ENCODE peak calls at places on chromosomes 7 and 10, in five cellular contexts. One of them, this sample, is unnamed.

GRCh38 chr10:117653170-117653515 is 110.6 kb downstream of the EMX2 start:
- DNase-seq in fibroblast of pulmonary artery: peak
- DNase-seq in astrocyte of the spinal cord: peak
- DNase-seq in HFF-Myc: peak
- DNase-seq in astrocyte: peak
- DNase-seq in this sample: peak

GRCh38 chr10:90937645-90938258 is 16.9 kb upstream of the ANKRD1 start:
- DNase-seq in fibroblast of pulmonary artery: no peak
- DNase-seq in astrocyte: no peak
- DNase-seq in astrocyte of the spinal cord: no peak
- DNase-seq in HFF-Myc: no peak
- DNase-seq in this sample: no peak

GRCh38 chr7:343864-344607 is 54.1 kb downstream of the FOXL3 start:
- DNase-seq in fibroblast of pulmonary artery: no peak
- DNase-seq in astrocyte: no peak
- DNase-seq in HFF-Myc: no peak
- DNase-seq in astrocyte of the spinal cord: no peak
- DNase-seq in this sample: no peak

GRCh38 chr7:6614941-6615737 is at the start of gene ZNF853:
- DNase-seq in astrocyte: no peak
- DNase-seq in HFF-Myc: no peak
- DNase-seq in fibroblast of pulmonary artery: no peak
- DNase-seq in astrocyte of the spinal cord: no peak
- DNase-seq in this sample: no peak

GRCh38 chr7:47382200-47382599 is 199.7 kb downstream of the TNS3 start:
- DNase-seq in astrocyte: no peak
- DNase-seq in fibroblast of pulmonary artery: no peak
- DNase-seq in HFF-Myc: no peak
- DNase-seq in astrocyte of the spinal cord: no peak
- DNase-seq in this sample: no peak

GRCh38 chr10:61063035-61063434 is 119.0 kb upstream of the RHOBTB1 start:
- DNase-seq in fibroblast of pulmonary artery: peak
- DNase-seq in astrocyte of the spinal cord: peak
- DNase-seq in astrocyte: peak
- DNase-seq in HFF-Myc: no peak
- DNase-seq in this sample: no peak

GRCh38 chr10:131652416-131652815 is 248.4 kb upstream of the PPP2R2D start:
- DNase-seq in fibroblast of pulmonary artery: no peak
- DNase-seq in astrocyte of the spinal cord: no peak
- DNase-seq in HFF-Myc: no peak
- DNase-seq in astrocyte: no peak
- DNase-seq in this sample: no peak

GRCh38 chr7:69871886-69872592 is 273.8 kb downstream of the AUTS2 start:
- DNase-seq in HFF-Myc: no peak
- DNase-seq in astrocyte of the spinal cord: peak
- DNase-seq in fibroblast of pulmonary artery: no peak
- DNase-seq in astrocyte: no peak
- DNase-seq in this sample: no peak

GRCh38 chr10:19432000-19432399 is 383.4 kb downstream of the MALRD1 start:
- DNase-seq in astrocyte: no peak
- DNase-seq in HFF-Myc: no peak
- DNase-seq in fibroblast of pulmonary artery: peak
- DNase-seq in astrocyte of the spinal cord: no peak
- DNase-seq in this sample: peak

GRCh38 chr7:96685353-96685752 is 24.3 kb downstream of the SEM1 start:
- DNase-seq in HFF-Myc: no peak
- DNase-seq in astrocyte: no peak
- DNase-seq in fibroblast of pulmonary artery: no peak
- DNase-seq in astrocyte of the spinal cord: no peak
- DNase-seq in this sample: no peak

GRCh38 chr7:154576604-154577003 is 426.3 kb downstream of the PAXIP1 start:
- DNase-seq in astrocyte of the spinal cord: no peak
- DNase-seq in HFF-Myc: no peak
- DNase-seq in astrocyte: no peak
- DNase-seq in fibroblast of pulmonary artery: no peak
- DNase-seq in this sample: no peak

GRCh38 chr10:60042262-60042661 is 135.9 kb upstream of the CCDC6 start:
- DNase-seq in astrocyte: no peak
- DNase-seq in HFF-Myc: no peak
- DNase-seq in astrocyte of the spinal cord: no peak
- DNase-seq in fibroblast of pulmonary artery: no peak
- DNase-seq in this sample: no peak

GRCh38 chr10:30537586-30537985 is 92.0 kb downstream of the LYZL2 start:
- DNase-seq in astrocyte: no peak
- DNase-seq in HFF-Myc: no peak
- DNase-seq in fibroblast of pulmonary artery: peak
- DNase-seq in astrocyte of the spinal cord: no peak
- DNase-seq in this sample: no peak

GRCh38 chr10:61140765-61141392 is 196.9 kb upstream of the RHOBTB1 start:
- DNase-seq in astrocyte: peak
- DNase-seq in HFF-Myc: peak
- DNase-seq in fibroblast of pulmonary artery: peak
- DNase-seq in astrocyte of the spinal cord: peak
- DNase-seq in this sample: peak

GRCh38 chr10:5563991-5564536 is 39.3 kb downstream of the CALML3 start:
- DNase-seq in HFF-Myc: no peak
- DNase-seq in fibroblast of pulmonary artery: no peak
- DNase-seq in astrocyte of the spinal cord: peak
- DNase-seq in astrocyte: peak
- DNase-seq in this sample: peak

GRCh38 chr7:111113263-111114017 is 22.5 kb downstream of the LRRN3 start:
- DNase-seq in HFF-Myc: no peak
- DNase-seq in fibroblast of pulmonary artery: peak
- DNase-seq in astrocyte: peak
- DNase-seq in astrocyte of the spinal cord: peak
- DNase-seq in this sample: peak

GRCh38 chr7:28112883-28113540 is 67.6 kb downstream of the JAZF1 start:
- DNase-seq in astrocyte of the spinal cord: no peak
- DNase-seq in HFF-Myc: no peak
- DNase-seq in astrocyte: no peak
- DNase-seq in fibroblast of pulmonary artery: peak
- DNase-seq in this sample: no peak

GRCh38 chr10:43295436-43295835 is 28.6 kb upstream of the RASGEF1A start:
- DNase-seq in astrocyte: no peak
- DNase-seq in astrocyte of the spinal cord: no peak
- DNase-seq in fibroblast of pulmonary artery: no peak
- DNase-seq in HFF-Myc: no peak
- DNase-seq in this sample: no peak

GRCh38 chr7:154774303-154774702 is 228.6 kb downstream of the PAXIP1 start:
- DNase-seq in astrocyte of the spinal cord: no peak
- DNase-seq in HFF-Myc: no peak
- DNase-seq in fibroblast of pulmonary artery: no peak
- DNase-seq in astrocyte: no peak
- DNase-seq in this sample: no peak

GRCh38 chr7:65216469-65216868 is 157.2 kb upstream of the ZNF92 start:
- DNase-seq in astrocyte of the spinal cord: peak
- DNase-seq in HFF-Myc: peak
- DNase-seq in astrocyte: peak
- DNase-seq in fibroblast of pulmonary artery: peak
- DNase-seq in this sample: peak

GRCh38 chr10:19921300-19922140 is 105.3 kb downstream of the PLXDC2 start:
- DNase-seq in fibroblast of pulmonary artery: peak
- DNase-seq in HFF-Myc: no peak
- DNase-seq in astrocyte of the spinal cord: peak
- DNase-seq in astrocyte: peak
- DNase-seq in this sample: peak

GRCh38 chr10:78688945-78689935 is 379.5 kb upstream of the ZMIZ1 start:
- DNase-seq in astrocyte of the spinal cord: peak
- DNase-seq in astrocyte: no peak
- DNase-seq in HFF-Myc: no peak
- DNase-seq in fibroblast of pulmonary artery: peak
- DNase-seq in this sample: no peak

GRCh38 chr10:103155485-103156085 is 37.5 kb downstream of the NT5C2 start:
- DNase-seq in astrocyte of the spinal cord: no peak
- DNase-seq in astrocyte: no peak
- DNase-seq in HFF-Myc: no peak
- DNase-seq in fibroblast of pulmonary artery: no peak
- DNase-seq in this sample: no peak

GRCh38 chr10:133292919-133293809 is 15.5 kb downstream of the TUBGCP2 start:
- DNase-seq in HFF-Myc: peak
- DNase-seq in fibroblast of pulmonary artery: peak
- DNase-seq in astrocyte of the spinal cord: peak
- DNase-seq in astrocyte: peak
- DNase-seq in this sample: peak

GRCh38 chr7:152341039-152341913 is 94.5 kb downstream of the KMT2C start:
- DNase-seq in astrocyte: peak
- DNase-seq in astrocyte of the spinal cord: peak
- DNase-seq in HFF-Myc: peak
- DNase-seq in fibroblast of pulmonary artery: peak
- DNase-seq in this sample: peak

GRCh38 chr10:99279626-99280111 is 44.0 kb upstream of the HPSE2 start:
- DNase-seq in HFF-Myc: peak
- DNase-seq in astrocyte of the spinal cord: no peak
- DNase-seq in astrocyte: no peak
- DNase-seq in fibroblast of pulmonary artery: peak
- DNase-seq in this sample: peak

GRCh38 chr10:87579563-87579962 is 74.9 kb downstream of the MINPP1 start:
- DNase-seq in fibroblast of pulmonary artery: peak
- DNase-seq in astrocyte: no peak
- DNase-seq in HFF-Myc: no peak
- DNase-seq in astrocyte of the spinal cord: no peak
- DNase-seq in this sample: no peak

GRCh38 chr10:132705173-132705572 is 80.8 kb downstream of the NKX6-2 start:
- DNase-seq in fibroblast of pulmonary artery: no peak
- DNase-seq in astrocyte of the spinal cord: no peak
- DNase-seq in astrocyte: no peak
- DNase-seq in HFF-Myc: no peak
- DNase-seq in this sample: no peak

GRCh38 chr10:14532473-14533251 is 201.9 kb upstream of the FRMD4A start:
- DNase-seq in astrocyte of the spinal cord: no peak
- DNase-seq in astrocyte: peak
- DNase-seq in fibroblast of pulmonary artery: no peak
- DNase-seq in HFF-Myc: no peak
- DNase-seq in this sample: peak

GRCh38 chr7:133789951-133790350 is 337.2 kb upstream of the LRGUK start:
- DNase-seq in HFF-Myc: no peak
- DNase-seq in fibroblast of pulmonary artery: no peak
- DNase-seq in astrocyte: peak
- DNase-seq in astrocyte of the spinal cord: no peak
- DNase-seq in this sample: peak
- TF ChIP-seq CTCF in HFF-Myc: no peak
- TF ChIP-seq CTCF in fibroblast of pulmonary artery: no peak
- TF ChIP-seq CTCF in astrocyte: no peak
- TF ChIP-seq CTCF in astrocyte of the spinal cord: no peak
- TF ChIP-seq CTCF in this sample: no peak

DNA sequence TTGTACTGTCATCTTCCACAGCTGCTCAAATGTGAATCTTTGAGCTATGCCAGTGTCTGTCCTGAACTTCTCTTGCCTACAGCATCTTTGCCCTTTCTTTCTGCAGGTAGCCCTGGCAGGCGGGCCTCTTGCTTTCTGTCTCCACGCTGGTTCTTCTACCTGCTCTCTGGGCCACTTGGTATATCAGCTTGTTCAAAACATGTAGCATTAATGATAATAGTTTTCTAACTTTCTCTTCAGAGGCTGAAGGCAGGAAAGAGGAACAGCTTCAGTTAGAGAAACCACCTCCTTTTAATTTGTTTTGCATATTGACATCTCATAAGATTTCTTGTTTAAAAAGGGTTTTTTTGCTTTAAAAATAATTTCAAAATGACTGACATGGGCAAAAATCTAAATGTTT is 923 bp upstream of the FGL2 start:
- DNase-seq in fibroblast of pulmonary artery: no peak
- DNase-seq in HFF-Myc: no peak
- DNase-seq in astrocyte: no peak
- DNase-seq in astrocyte of the spinal cord: no peak
- DNase-seq in this sample: no peak
- H3K4me3 ChIP-seq in fibroblast of pulmonary artery: no peak
- H3K4me3 ChIP-seq in HFF-Myc: no peak
- H3K4me3 ChIP-seq in astrocyte: no peak
- H3K4me3 ChIP-seq in astrocyte of the spinal cord: no peak
- H3K4me3 ChIP-seq in this sample: no peak

GRCh38 chr10:123165445-123166072 is 11.4 kb downstream of the BUB3 start:
- DNase-seq in HFF-Myc: no peak
- DNase-seq in fibroblast of pulmonary artery: no peak
- DNase-seq in astrocyte: no peak
- DNase-seq in astrocyte of the spinal cord: no peak
- DNase-seq in this sample: no peak
- TF ChIP-seq CTCF in HFF-Myc: peak
- TF ChIP-seq CTCF in fibroblast of pulmonary artery: no peak
- TF ChIP-seq CTCF in astrocyte: no peak
- TF ChIP-seq CTCF in astrocyte of the spinal cord: peak
- TF ChIP-seq CTCF in this sample: no peak

GRCh38 chr10:71747808-71748523 is 25.4 kb downstream of the VSIR start:
- DNase-seq in HFF-Myc: no peak
- DNase-seq in astrocyte of the spinal cord: no peak
- DNase-seq in astrocyte: no peak
- DNase-seq in fibroblast of pulmonary artery: no peak
- DNase-seq in this sample: no peak
- H3K4me3 ChIP-seq in HFF-Myc: no peak
- H3K4me3 ChIP-seq in astrocyte of the spinal cord: no peak
- H3K4me3 ChIP-seq in astrocyte: no peak
- H3K4me3 ChIP-seq in fibroblast of pulmonary artery: no peak
- H3K4me3 ChIP-seq in this sample: no peak